ENCODE peak calls at places on chromosomes 6 and 20, in five cellular contexts. B is lower leg skin, O is Calu3, F is GM13976, L is H1. M is an unnamed sample.

GRCh38 chr6:136613477-136613876 is 63.3 kb upstream of the MAP7 start:
- DNase-seq in F (no peak), O (peak; percentile 9), B (no peak), L (no peak), M (no peak)

GRCh38 chr20:43681991-43682410 is 15.1 kb downstream of the MYBL2 start:
- DNase-seq in O (no peak), L (no peak), B (no peak), F (peak; percentile 81), M (peak; percentile 83)

GRCh38 chr6:100230976-100231316 is 233.8 kb downstream of the SIM1 start:
- DNase-seq in F (no peak), B (no peak), L (no peak), O (no peak), M (no peak)

GRCh38 chr6:134056046-134056445 is 3.6 kb upstream of the SLC2A12 start:
- DNase-seq in B (no peak), L (no peak), O (no peak), F (no peak), M (no peak)

GRCh38 chr20:24954151-24954550 is 5.1 kb downstream of the CST7 start:
- DNase-seq in F (no peak), O (no peak), L (no peak), B (no peak), M (no peak)

GRCh38 chr6:29647927-29648642 is 8.8 kb upstream of the MOG start:
- DNase-seq in B (no peak), F (no peak), O (peak; percentile 21), L (no peak), M (no peak)

GRCh38 chr6:137291441-137291840 is 72.3 kb upstream of the IFNGR1 start:
- DNase-seq in O (no peak), F (no peak), L (no peak), B (peak; percentile 78), M (no peak)

GRCh38 chr20:63554361-63555278 is 661 bp downstream of the FNDC11 start:
- DNase-seq in F (no peak), B (no peak), L (no peak), O (no peak), M (no peak)

GRCh38 chr20:60095456-60095855 is 137.2 kb downstream of the CDH26 start:
- DNase-seq in B (no peak), L (no peak), O (no peak), F (no peak), M (no peak)

GRCh38 chr6:2733324-2733723 is 17.4 kb downstream of the MYLK4 start:
- DNase-seq in B (peak; percentile 78), F (peak; percentile 82), O (no peak), L (no peak), M (peak; percentile 82)

GRCh38 chr20:20490673-20491072 is 122.8 kb downstream of the INSM1 start:
- DNase-seq in F (no peak), O (no peak), B (no peak), L (no peak), M (no peak)

GRCh38 chr6:2346078-2346477 is 100.7 kb upstream of the GMDS start:
- DNase-seq in B (no peak), L (no peak), F (no peak), O (no peak), M (no peak)

GRCh38 chr20:63857751-63858392 is 3.4 kb upstream of the ABHD16B start:
- DNase-seq in L (no peak), O (no peak), F (no peak), B (no peak), M (no peak)

GRCh38 chr20:35617397-35618031 is 1.9 kb downstream of the SPAG4 start:
- DNase-seq in L (no peak), F (peak; percentile 68), O (peak; percentile 83), B (no peak), M (peak; percentile 76)

GRCh38 chr6:34436803-34437643 is 11.2 kb upstream of the RPS10 start:
- DNase-seq in O (no peak), F (no peak), L (no peak), B (no peak), M (no peak)

GRCh38 chr20:31548823-31549512 is 34.7 kb downstream of the HM13 start:
- DNase-seq in F (no peak), B (no peak), L (no peak), O (no peak), M (no peak)

GRCh38 chr20:40663991-40664880 is 24.8 kb downstream of the MAFB start:
- DNase-seq in B (no peak), F (no peak), O (peak; percentile 80), L (no peak), M (no peak)

GRCh38 chr6:1348675-1349074 is 36.8 kb downstream of the FOXQ1 start:
- DNase-seq in F (no peak), L (no peak), B (no peak), O (no peak), M (no peak)

GRCh38 chr6:4299476-4299875 is 164.1 kb upstream of the ECI2 start:
- DNase-seq in O (no peak), B (no peak), F (no peak), L (no peak), M (no peak)

GRCh38 chr20:37295001-37295400 is 5.5 kb downstream of the MANBAL start:
- DNase-seq in L (no peak), F (no peak), B (peak; percentile 65), O (peak; percentile 59), M (no peak)

GRCh38 chr6:166999845-167000253 is 652 bp downstream of the CEP43 start:
- DNase-seq in B (no peak), L (no peak), O (no peak), F (no peak), M (no peak)

GRCh38 chr6:136696238-136696637 is 96.0 kb downstream of the MAP3K5 start:
- DNase-seq in F (no peak), B (no peak), L (no peak), O (no peak), M (no peak)

GRCh38 chr20:23199356-23199755 is 113.2 kb upstream of the CD93 start:
- DNase-seq in F (no peak), B (no peak), L (no peak), O (no peak), M (no peak)

GRCh38 chr20:50676888-50677287 is 14.5 kb downstream of the RIPOR3 start:
- DNase-seq in F (no peak), L (no peak), B (no peak), O (no peak), M (no peak)

GRCh38 chr20:34491226-34491931 is 24.8 kb upstream of the DYNLRB1 start:
- DNase-seq in L (no peak), B (no peak), F (no peak), O (no peak), M (no peak)

GRCh38 chr6:1208876-1209275 is 103.0 kb upstream of the FOXQ1 start:
- DNase-seq in O (no peak), L (no peak), F (no peak), B (no peak), M (no peak)

GRCh38 chr6:113901482-113901881 is 44.3 kb downstream of the MARCKS start:
- DNase-seq in B (no peak), L (no peak), F (no peak), O (no peak), M (no peak)

GRCh38 chr6:112781236-112781635 is 434.1 kb downstream of the RFPL4B start:
- DNase-seq in L (no peak), F (no peak), B (no peak), O (no peak), M (no peak)
- TF ChIP-seq CTCF in L (no peak), F (no peak), B (no peak), O (no peak), M (no peak)

GRCh38 chr6:80523531-80523970 is 417.1 kb downstream of the BCKDHB start:
- DNase-seq in B (no peak), L (peak; percentile 64), F (no peak), O (no peak), M (no peak)
- TF ChIP-seq CTCF in B (no peak), L (peak; percentile 67), F (no peak), O (no peak), M (no peak)

GRCh38 chr6:161104966-161105365 is 113.4 kb downstream of the MAP3K4 start:
- DNase-seq in B (no peak), L (no peak), F (no peak), O (no peak), M (no peak)

GRCh38 chr6:161103475-161103874 is 111.9 kb downstream of the MAP3K4 start:
- DNase-seq in F (no peak), L (no peak), O (no peak), B (no peak), M (no peak)

GRCh38 chr6:161105408-161105807 is 113.8 kb downstream of the MAP3K4 start:
- DNase-seq in O (no peak), F (no peak), B (no peak), L (no peak), M (no peak)

GRCh38 chr6:161100072-161100471 is 108.5 kb downstream of the MAP3K4 start:
- DNase-seq in B (no peak), F (no peak), O (no peak), L (no peak), M (no peak)

GRCh38 chr6:161101517-161101916 is 109.9 kb downstream of the MAP3K4 start:
- DNase-seq in O (no peak), B (no peak), F (no peak), L (no peak), M (no peak)
- TF ChIP-seq CTCF in O (no peak), B (no peak), F (peak; percentile 3), L (peak; percentile 54), M (no peak)

GRCh38 chr6:105370316-105370715 is 32.6 kb downstream of the PREP start:
- DNase-seq in L (no peak), O (no peak), B (no peak), F (no peak), M (no peak)

GRCh38 chr6:105372862-105373182 is 30.1 kb downstream of the PREP start:
- DNase-seq in O (peak; percentile 65), B (peak; percentile 64), L (no peak), F (no peak), M (no peak)

GRCh38 chr6:105372142-105372861 is 30.6 kb downstream of the PREP start:
- DNase-seq in L (no peak), F (no peak), B (no peak), O (peak; percentile 25), M (no peak)

GRCh38 chr6:105373481-105373880 is 29.4 kb downstream of the PREP start:
- DNase-seq in F (no peak), O (no peak), L (no peak), B (no peak), M (no peak)

GRCh38 chr6:105374010-105374420 is 28.9 kb downstream of the PREP start:
- DNase-seq in O (peak; percentile 62), L (no peak), F (no peak), B (no peak), M (no peak)
- TF ChIP-seq CTCF in O (no peak), L (no peak), F (no peak), B (no peak), M (no peak)

DNA sequence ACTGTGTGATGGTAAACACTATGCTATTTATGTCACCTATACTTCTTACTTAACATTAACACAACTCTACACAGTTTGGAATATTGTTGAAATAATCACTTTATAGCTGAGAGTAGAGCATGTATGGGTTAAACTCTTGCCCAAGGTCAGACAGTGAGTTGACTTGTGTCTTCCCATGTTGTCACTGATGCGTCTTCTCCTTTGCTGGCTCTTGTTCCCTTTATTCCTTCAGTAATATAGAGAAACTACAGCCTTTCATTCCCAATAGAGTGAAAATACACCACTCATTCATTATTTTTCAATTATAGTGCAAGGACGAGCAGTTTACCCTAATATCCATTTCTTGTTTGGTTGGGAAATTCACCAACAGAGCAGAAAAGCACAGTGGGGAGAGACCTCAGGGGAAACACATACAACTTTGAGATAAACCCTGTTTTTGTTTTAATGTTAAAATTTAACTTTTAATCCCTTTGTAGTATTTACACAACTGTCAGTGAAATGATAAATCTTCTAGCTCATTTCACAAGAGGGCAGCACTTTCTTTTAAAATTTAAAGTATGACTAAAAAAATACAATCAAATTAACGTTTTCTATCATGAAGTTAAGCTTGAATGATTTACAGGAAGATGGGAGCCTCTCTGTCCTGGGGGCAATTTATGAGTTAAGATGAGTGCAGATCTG is 363.0 kb downstream of the UTRN start:
- DNase-seq in F (no peak), L (no peak), O (no peak), B (no peak), M (no peak)
- TF ChIP-seq CTCF in F (no peak), L (no peak), O (no peak), B (no peak), M (no peak)